ENCODE peak calls at places on chromosome 17, in eight cellular contexts. O, U, K, D, S, C, Q and R are unnamed samples.

GRCh38 chr17:75617675-75618074 is 15.6 kb upstream of the SMIM5 start:
- DNase-seq in O (no peak), U (no peak), K (no peak), D (no peak), S (no peak), C (no peak), Q (no peak), R (no peak)

GRCh38 chr17:45824901-45825492 is 19.7 kb upstream of the SPPL2C start:
- DNase-seq in O (no peak), U (no peak), K (no peak), D (no peak), S (no peak), C (no peak), Q (no peak), R (no peak)

GRCh38 chr17:31517524-31517923 is 126.0 kb downstream of the RAB11FIP4 start:
- DNase-seq in O (no peak), U (no peak), K (peak; percentile 73), D (no peak), S (no peak), C (no peak), Q (no peak), R (no peak)

GRCh38 chr17:16935241-16935663 is 36.7 kb downstream of the TNFRSF13B start:
- DNase-seq in O (peak; percentile 5), U (no peak), K (no peak), D (no peak), S (no peak), C (peak; percentile 46), Q (no peak), R (no peak)

GRCh38 chr17:35315283-35315682 is 58.1 kb downstream of the SLFN11 start:
- DNase-seq in O (no peak), U (peak; percentile 18), K (peak; percentile 41), D (no peak), S (peak; percentile 91), C (no peak), Q (no peak), R (no peak)

GRCh38 chr17:72614871-72615626 is 477.4 kb downstream of the SLC39A11 start:
- DNase-seq in O (peak; percentile 75), U (no peak), K (no peak), D (peak; percentile 89), S (peak; percentile 60), C (no peak), Q (peak; percentile 81), R (no peak)

GRCh38 chr17:34825884-34826283 is 135.4 kb downstream of the CCT6B start:
- DNase-seq in O (no peak), U (no peak), K (no peak), D (no peak), S (no peak), C (no peak), Q (no peak), R (no peak)

GRCh38 chr17:41967141-41967920 is 736 bp downstream of the CNP start:
- DNase-seq in O (peak; percentile 33), U (no peak), K (peak; percentile 59), D (peak; percentile 83), S (no peak), C (peak; percentile 69), Q (no peak), R (no peak)

GRCh38 chr17:82882715-82883446 is 43.1 kb upstream of the ZNF750 start:
- DNase-seq in O (peak; percentile 70), U (no peak), K (no peak), D (peak; percentile 79), S (no peak), C (no peak), Q (no peak), R (no peak)

DNA sequence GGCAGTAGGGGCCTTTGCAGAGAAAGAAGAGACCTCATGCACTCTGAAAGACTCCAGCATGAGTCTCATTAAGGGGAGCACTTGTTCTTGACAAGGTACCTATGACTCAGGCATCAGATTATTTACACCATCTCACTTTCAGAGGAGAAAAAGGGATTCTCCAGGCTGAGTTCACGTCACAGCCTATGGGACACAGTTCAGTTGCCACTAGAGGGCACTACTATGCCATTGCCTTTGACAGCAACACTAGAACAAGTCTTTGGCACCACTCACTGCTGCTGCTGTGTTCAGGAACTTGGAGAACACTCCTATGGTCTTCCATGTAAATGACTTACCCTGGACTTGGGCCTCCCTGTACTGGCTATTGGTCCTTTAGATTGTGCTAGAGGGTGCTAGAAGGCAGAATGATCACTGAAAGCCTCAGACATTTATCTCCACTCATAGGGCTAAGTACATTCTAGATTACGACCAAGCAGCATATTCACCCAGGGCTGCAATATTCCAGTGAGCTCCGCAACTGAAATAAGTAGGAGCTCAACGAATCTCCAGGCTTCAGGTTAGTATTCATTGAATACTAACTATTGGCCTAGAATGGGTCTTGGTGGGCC is 225.1 kb upstream of the CA10 start:
- DNase-seq in O (peak; percentile 60), U (no peak), K (peak; percentile 69), D (no peak), S (peak; percentile 66), C (no peak), Q (peak; percentile 13), R (no peak)
- H3K9me3 ChIP-seq in O (no peaks in the 10 kb centered on the region), U (no peaks in the 10 kb centered on the region), K (no peaks in the 10 kb centered on the region), D (no peaks in the 10 kb centered on the region), S (no peaks in the 10 kb centered on the region), C (no peaks in the 10 kb centered on the region), Q (peaks cover 6% of the 10 kb centered on the region), R (no peaks in the 10 kb centered on the region)

GRCh38 chr17:81042606-81043005 is 7.7 kb downstream of the BAIAP2 start:
- DNase-seq in O (no peak), U (no peak), K (no peak), D (no peak), S (no peak), C (no peak), Q (no peak), R (no peak)
- H3K4me1 ChIP-seq in O (peaks cover 63% of the 10 kb centered on the region), U (peaks cover 78% of the 10 kb centered on the region), K (peaks cover 11% of the 10 kb centered on the region), D (peaks cover 69% of the 10 kb centered on the region), S (no peaks in the 10 kb centered on the region), C (peaks cover 90% of the 10 kb centered on the region), Q (peaks cover 49% of the 10 kb centered on the region), R (peaks cover 100% of the 10 kb centered on the region)

DNA sequence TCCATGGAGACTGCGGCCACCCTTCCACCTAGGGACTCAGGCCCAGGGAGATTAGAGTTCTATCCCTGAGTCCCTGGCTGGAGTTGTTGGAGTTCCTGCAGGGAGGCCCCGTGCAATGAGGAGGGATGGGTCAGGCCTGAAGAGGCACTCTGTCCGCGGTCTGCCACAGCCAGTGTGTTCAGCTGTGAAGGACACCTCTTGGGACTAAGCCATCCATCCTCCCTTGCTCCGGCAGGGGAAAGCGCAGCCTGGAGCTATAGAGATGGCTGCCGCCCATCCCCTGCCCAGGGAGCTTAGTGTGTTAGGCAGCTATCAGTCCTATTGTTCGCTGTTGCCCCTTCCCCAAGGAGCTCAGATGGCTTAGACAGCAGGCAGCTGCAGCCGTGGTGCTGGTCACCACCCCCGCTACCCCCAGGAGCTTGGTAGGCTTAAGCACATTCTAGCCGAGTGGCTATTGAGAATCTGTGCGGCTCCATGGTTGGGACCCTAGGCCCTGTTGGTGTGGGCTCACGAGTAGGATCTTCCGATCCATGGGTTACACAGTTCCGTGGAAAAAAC is 141.3 kb downstream of the CYB561 start:
- DNase-seq in O (no peak), U (no peak), K (no peak), D (peak; percentile 43), S (no peak), C (no peak), Q (no peak), R (no peak)
- H3K9me3 ChIP-seq in O (no peaks in the 10 kb centered on the region), U (no peaks in the 10 kb centered on the region), K (no peaks in the 10 kb centered on the region), D (no peaks in the 10 kb centered on the region), S (no peaks in the 10 kb centered on the region), C (peaks cover 4% of the 10 kb centered on the region), Q (no peaks in the 10 kb centered on the region), R (no peaks in the 10 kb centered on the region)

GRCh38 chr17:68458260-68459029 is 1.1 kb upstream of the WIPI1 start:
- DNase-seq in O (no peak), U (no peak), K (no peak), D (no peak), S (no peak), C (no peak), Q (no peak), R (no peak)
- H3K4me1 ChIP-seq in O (peaks cover 48% of the 10 kb centered on the region), U (peaks cover 47% of the 10 kb centered on the region), K (peaks cover 9% of the 10 kb centered on the region), D (peaks cover 15% of the 10 kb centered on the region), S (peaks cover 31% of the 10 kb centered on the region), C (peaks cover 73% of the 10 kb centered on the region), Q (peaks cover 19% of the 10 kb centered on the region), R (peaks cover 14% of the 10 kb centered on the region)

GRCh38 chr17:60560860-60561257 is 34.8 kb upstream of the APPBP2 start:
- DNase-seq in O (no peak), U (no peak), K (no peak), D (no peak), S (no peak), C (no peak), Q (no peak), R (no peak)

GRCh38 chr17:60555786-60556185 is 29.7 kb upstream of the APPBP2 start:
- DNase-seq in O (no peak), U (no peak), K (no peak), D (no peak), S (no peak), C (no peak), Q (no peak), R (no peak)

GRCh38 chr17:60559659-60559994 is 33.6 kb upstream of the APPBP2 start:
- DNase-seq in O (no peak), U (no peak), K (no peak), D (no peak), S (no peak), C (no peak), Q (no peak), R (no peak)

GRCh38 chr17:60559995-60560859 is 34.2 kb upstream of the APPBP2 start:
- DNase-seq in O (no peak), U (no peak), K (no peak), D (no peak), S (no peak), C (no peak), Q (no peak), R (no peak)

GRCh38 chr17:60557805-60558204 is 31.8 kb upstream of the APPBP2 start:
- DNase-seq in O (no peak), U (no peak), K (no peak), D (no peak), S (no peak), C (no peak), Q (no peak), R (no peak)
- H3K9me3 ChIP-seq in O (no peaks in the 10 kb centered on the region), U (no peaks in the 10 kb centered on the region), K (peaks cover 19% of the 10 kb centered on the region), D (no peaks in the 10 kb centered on the region), S (no peaks in the 10 kb centered on the region), C (no peaks in the 10 kb centered on the region), Q (peaks cover 19% of the 10 kb centered on the region), R (no peaks in the 10 kb centered on the region)

GRCh38 chr17:50207318-50207717 is 5.9 kb upstream of the COL1A1 start:
- DNase-seq in O (no peak), U (no peak), K (peak; percentile 47), D (peak; percentile 36), S (no peak), C (no peak), Q (no peak), R (no peak)
- H3K4me1 ChIP-seq in O (peaks cover 67% of the 10 kb centered on the region), U (peaks cover 9% of the 10 kb centered on the region), K (peaks cover 40% of the 10 kb centered on the region), D (no peaks in the 10 kb centered on the region), S (peaks cover 47% of the 10 kb centered on the region), C (peaks cover 77% of the 10 kb centered on the region), Q (peaks cover 27% of the 10 kb centered on the region), R (peaks cover 33% of the 10 kb centered on the region)

GRCh38 chr17:52823155-52823554 is 664.6 kb upstream of the CA10 start:
- DNase-seq in O (no peak), U (no peak), K (no peak), D (no peak), S (no peak), C (no peak), Q (no peak), R (no peak)
- H3K9me3 ChIP-seq in O (no peaks in the 10 kb centered on the region), U (no peaks in the 10 kb centered on the region), K (no peaks in the 10 kb centered on the region), D (no peaks in the 10 kb centered on the region), S (no peaks in the 10 kb centered on the region), C (no peaks in the 10 kb centered on the region), Q (no peaks in the 10 kb centered on the region), R (no peaks in the 10 kb centered on the region)